ENCODE peak calls at places on chromosomes 3 and 15, in five cellular contexts. A, T, K, O and U are unnamed samples.

GRCh38 chr15:38038659-38039442 is 104.4 kb downstream of the TMCO5A start:
- DNase-seq in A (no peak), T (no peak), K (no peak), O (no peak), U (no peak)

GRCh38 chr3:151795276-151795675 is 18.6 kb upstream of the AADAC start:
- DNase-seq in A (no peak), T (no peak), K (no peak), O (no peak), U (no peak)

GRCh38 chr3:53134631-53135232 is 4.5 kb upstream of the RFT1 start:
- DNase-seq in A (peak), T (peak), K (peak), O (peak), U (peak)

GRCh38 chr3:128062033-128062745 is 10.0 kb downstream of the SEC61A1 start:
- DNase-seq in A (no peak), T (no peak), K (no peak), O (no peak), U (no peak)

GRCh38 chr3:47605646-47606045 is 27.0 kb upstream of the CSPG5 start:
- DNase-seq in A (no peak), T (no peak), K (no peak), O (no peak), U (no peak)

GRCh38 chr15:98801234-98801561 is 152.9 kb downstream of the IGF1R start:
- DNase-seq in A (no peak), T (no peak), K (no peak), O (no peak), U (no peak)

GRCh38 chr3:46429671-46430070 is 22.6 kb downstream of the CCRL2 start:
- DNase-seq in A (no peak), T (no peak), K (no peak), O (no peak), U (no peak)

GRCh38 chr3:57256844-57257243 is 29.3 kb downstream of the APPL1 start:
- DNase-seq in A (no peak), T (no peak), K (no peak), O (no peak), U (no peak)

GRCh38 chr15:43872416-43873020 is 45.7 kb downstream of the WDR76 start:
- DNase-seq in A (no peak), T (peak), K (peak), O (no peak), U (no peak)

GRCh38 chr3:25027639-25028038 is 400.4 kb upstream of the RARB start:
- DNase-seq in A (no peak), T (no peak), K (no peak), O (no peak), U (no peak)

GRCh38 chr15:34673241-34673640 is 81.6 kb downstream of the GJD2 start:
- DNase-seq in A (no peak), T (no peak), K (no peak), O (no peak), U (no peak)

GRCh38 chr3:69739204-69740102 is at the start of gene MITF:
- DNase-seq in A (no peak), T (no peak), K (peak), O (peak), U (no peak)

GRCh38 chr3:114686624-114687023 is 392.8 kb downstream of the TIGIT start:
- DNase-seq in A (no peak), T (no peak), K (no peak), O (no peak), U (no peak)

GRCh38 chr15:76986743-76987142 is 8.2 kb upstream of the PSTPIP1 start:
- DNase-seq in A (no peak), T (no peak), K (no peak), O (peak), U (no peak)

GRCh38 chr3:160343132-160343531 is 55.9 kb downstream of the IFT80 start:
- DNase-seq in A (no peak), T (no peak), K (peak), O (no peak), U (no peak)

GRCh38 chr3:185021326-185021725 is 131.5 kb downstream of the C3orf70 start:
- DNase-seq in A (no peak), T (no peak), K (no peak), O (no peak), U (no peak)

GRCh38 chr15:68234060-68234459 is 4.5 kb upstream of the CLN6 start:
- DNase-seq in A (no peak), T (no peak), K (no peak), O (no peak), U (no peak)

GRCh38 chr3:150367771-150368170 is 40.3 kb upstream of the TSC22D2 start:
- DNase-seq in A (no peak), T (no peak), K (no peak), O (no peak), U (no peak)

GRCh38 chr15:92898988-92899909 is 875 bp upstream of the CHD2 start:
- DNase-seq in A (no peak), T (no peak), K (no peak), O (no peak), U (no peak)

GRCh38 chr15:61256231-61256630 is 27.1 kb upstream of the RORA start:
- DNase-seq in A (no peak), T (no peak), K (no peak), O (no peak), U (no peak)

GRCh38 chr15:52787549-52788098 is 2.5 kb downstream of the ONECUT1 start:
- DNase-seq in A (no peak), T (no peak), K (no peak), O (no peak), U (no peak)

GRCh38 chr15:58019503-58020376 is 45.8 kb downstream of the ALDH1A2 start:
- DNase-seq in A (no peak), T (no peak), K (no peak), O (no peak), U (no peak)

GRCh38 chr3:128466840-128467541 is at the start of gene DNAJB8:
- DNase-seq in A (peak), T (no peak), K (no peak), O (no peak), U (no peak)

GRCh38 chr3:161471211-161471610 is 25.4 kb upstream of the OTOL1 start:
- DNase-seq in A (no peak), T (no peak), K (no peak), O (no peak), U (no peak)

GRCh38 chr3:129173206-129173605 is 10.5 kb downstream of the CNBP start:
- DNase-seq in A (no peak), T (no peak), K (no peak), O (no peak), U (no peak)